ENCODE peak calls at places on chromosomes 1 and 21, in four cellular contexts. I is HL-60, U is HCT116, O is HepG2. V is an unnamed sample.

GRCh38 chr1:15764269-15764764 is 5.7 kb downstream of the FBLIM1 start:
- DNase-seq in O (no peak), I (no peak), U (no peak), V (no peak)

GRCh38 chr21:34962586-34963222 is 86.4 kb downstream of the RUNX1 start:
- DNase-seq in O (no peak), I (no peak), U (no peak), V (no peak)

GRCh38 chr1:99767996-99768524 is 1.6 kb upstream of the FRRS1 start:
- DNase-seq in U (no peak), O (no peak), I (no peak), V (no peak)

GRCh38 chr1:30242178-30242577 is 481.2 kb downstream of the MATN1 start:
- DNase-seq in I (no peak), O (no peak), U (no peak), V (no peak)

GRCh38 chr1:219650880-219651279 is 38.0 kb upstream of the ZC3H11B start:
- DNase-seq in U (no peak), O (no peak), I (no peak), V (no peak)

GRCh38 chr1:22527555-22528296 is 35.6 kb upstream of the EPHA8 start:
- DNase-seq in U (no peak), O (no peak), I (no peak), V (peak; percentile 57)

GRCh38 chr1:117682372-117682771 is 76.5 kb downstream of the TENT5C start:
- DNase-seq in O (no peak), I (no peak), U (no peak), V (no peak)

GRCh38 chr1:227131193-227131592 is 187.1 kb downstream of the CDC42BPA start:
- DNase-seq in U (peak; percentile 15), I (no peak), O (peak; percentile 30), V (peak; percentile 49)

GRCh38 chr1:38586993-38587646 is 272.5 kb downstream of the RRAGC start:
- DNase-seq in I (peak; percentile 38), O (peak; percentile 26), U (peak; percentile 24), V (peak; percentile 86)

GRCh38 chr1:208349679-208350330 is 105.6 kb upstream of the PLXNA2 start:
- DNase-seq in U (no peak), I (no peak), O (no peak), V (no peak)

GRCh38 chr1:1304331-1305299 is 3.1 kb downstream of the ACAP3 start:
- DNase-seq in O (peak; percentile 62), I (no peak), U (no peak), V (peak; percentile 65)

GRCh38 chr1:198042168-198042567 is 114.6 kb upstream of the NEK7 start:
- DNase-seq in O (no peak), U (no peak), I (no peak), V (no peak)

GRCh38 chr1:161838362-161838761 is 72.2 kb downstream of the ATF6 start:
- DNase-seq in O (no peak), I (no peak), U (no peak), V (no peak)

GRCh38 chr1:75615664-75616435 is 4.9 kb upstream of the SLC44A5 start:
- DNase-seq in O (no peak), I (no peak), U (no peak), V (peak; percentile 55)

GRCh38 chr1:195785830-195786229 is 822.4 kb downstream of the KCNT2 start:
- DNase-seq in U (no peak), O (no peak), I (no peak), V (no peak)

GRCh38 chr1:93346472-93346991 is 825 bp downstream of the DR1 start:
- DNase-seq in I (peak; percentile 25), O (peak; percentile 24), U (no peak), V (peak; percentile 36)

GRCh38 chr21:30336596-30336995 is 898 bp downstream of the KRTAP27-1 start:
- DNase-seq in O (no peak), U (no peak), I (no peak), V (no peak)

GRCh38 chr1:22201023-22201422 is 58.1 kb upstream of the WNT4 start:
- DNase-seq in I (no peak), U (no peak), O (no peak), V (no peak)

GRCh38 chr1:228059536-228060457 is 22.7 kb upstream of the ARF1 start:
- DNase-seq in U (peak; percentile 61), I (no peak), O (no peak), V (peak; percentile 98)

GRCh38 chr21:42264245-42265195 is 45.6 kb downstream of the ABCG1 start:
- DNase-seq in U (no peak), I (no peak), O (no peak), V (no peak)

GRCh38 chr1:50750021-50750619 is 209.9 kb downstream of the FAF1 start:
- DNase-seq in O (peak; percentile 6), I (no peak), U (peak; percentile 10), V (peak; percentile 38)

GRCh38 chr1:31665264-31665878 is 20.7 kb upstream of the PEF1 start:
- DNase-seq in U (no peak), I (no peak), O (no peak), V (no peak)

GRCh38 chr1:156923565-156924477 is 3.4 kb downstream of the LRRC71 start:
- DNase-seq in I (no peak), U (no peak), O (no peak), V (peak; percentile 57)

GRCh38 chr1:11550664-11551283 is 71.8 kb downstream of the DISP3 start:
- DNase-seq in O (peak; percentile 68), I (peak; percentile 39), U (peak; percentile 38), V (peak; percentile 97)

GRCh38 chr1:214840366-214840765 is 237.4 kb downstream of the CENPF start:
- DNase-seq in O (no peak), U (no peak), I (no peak), V (no peak)

GRCh38 chr1:214842856-214843255 is 239.7 kb upstream of the KCNK2 start:
- DNase-seq in O (no peak), I (no peak), U (no peak), V (no peak)

GRCh38 chr1:214844319-214844718 is 238.2 kb upstream of the KCNK2 start:
- DNase-seq in U (no peak), I (no peak), O (no peak), V (no peak)

GRCh38 chr1:214846276-214846675 is 236.3 kb upstream of the KCNK2 start:
- DNase-seq in U (no peak), O (no peak), I (no peak), V (no peak)

GRCh38 chr1:214843281-214843680 is 239.3 kb upstream of the KCNK2 start:
- DNase-seq in U (no peak), I (no peak), O (no peak), V (no peak)
- TF ChIP-seq REST in U (no peak), I (no peak), O (no peak), V (no peak)

GRCh38 chr1:83931658-83932253 is 67.2 kb downstream of the TTLL7 start:
- DNase-seq in I (peak; percentile 20), O (peak; percentile 35), U (peak; percentile 39), V (peak; percentile 81)
- TF ChIP-seq POLR2AphosphoS5 in I (no peak), O (no peak), U (no peak), V (no peak)

GRCh38 chr1:243255791-243256512 is at the start of gene SDCCAG8:
- DNase-seq in O (peak; percentile 99), I (peak; percentile 99), U (peak; percentile 99), V (peak; percentile 99)

GRCh38 chr1:243254927-243255790 is at the start of gene CEP170:
- DNase-seq in O (peak; percentile 99), I (peak; percentile 90), U (peak; percentile 92), V (peak; percentile 99)

GRCh38 chr1:243253927-243254232 is 1.2 kb downstream of the CEP170 start:
- DNase-seq in U (no peak), O (peak; percentile 12), I (peak; percentile 15), V (no peak)

GRCh38 chr1:243253211-243253926 is 1.7 kb downstream of the CEP170 start:
- DNase-seq in U (no peak), O (peak; percentile 7), I (no peak), V (no peak)

GRCh38 chr1:243254233-243254926 is 701 bp downstream of the CEP170 start:
- DNase-seq in O (peak; percentile 34), I (peak; percentile 81), U (no peak), V (peak; percentile 81)
- TF ChIP-seq REST in O (no peak), I (peak; percentile 25), U (no peak), V (no peak)

DNA sequence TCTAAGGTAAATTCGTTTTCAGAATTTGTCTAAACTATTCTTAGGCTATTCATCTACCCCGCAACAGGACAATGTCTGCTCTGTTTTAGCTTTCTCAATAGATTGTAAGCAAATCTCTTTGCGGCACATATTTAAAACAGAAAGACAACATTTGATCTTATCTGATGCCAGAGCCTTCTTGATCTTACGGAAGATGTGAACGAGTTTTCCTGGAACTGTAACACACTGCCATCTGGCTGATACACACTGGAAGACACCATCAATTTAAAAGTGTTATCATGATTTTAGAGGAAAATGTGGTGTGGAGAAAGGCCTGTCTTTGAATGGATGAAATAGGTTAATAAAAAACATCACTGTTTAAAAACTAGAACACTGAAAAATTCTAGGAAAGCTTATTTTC is 36.1 kb downstream of the COA6 start:
- DNase-seq in U (no peak), I (no peak), O (no peak), V (no peak)
- TF ChIP-seq POLR2AphosphoS5 in U (no peak), I (no peak), O (no peak), V (no peak)

DNA sequence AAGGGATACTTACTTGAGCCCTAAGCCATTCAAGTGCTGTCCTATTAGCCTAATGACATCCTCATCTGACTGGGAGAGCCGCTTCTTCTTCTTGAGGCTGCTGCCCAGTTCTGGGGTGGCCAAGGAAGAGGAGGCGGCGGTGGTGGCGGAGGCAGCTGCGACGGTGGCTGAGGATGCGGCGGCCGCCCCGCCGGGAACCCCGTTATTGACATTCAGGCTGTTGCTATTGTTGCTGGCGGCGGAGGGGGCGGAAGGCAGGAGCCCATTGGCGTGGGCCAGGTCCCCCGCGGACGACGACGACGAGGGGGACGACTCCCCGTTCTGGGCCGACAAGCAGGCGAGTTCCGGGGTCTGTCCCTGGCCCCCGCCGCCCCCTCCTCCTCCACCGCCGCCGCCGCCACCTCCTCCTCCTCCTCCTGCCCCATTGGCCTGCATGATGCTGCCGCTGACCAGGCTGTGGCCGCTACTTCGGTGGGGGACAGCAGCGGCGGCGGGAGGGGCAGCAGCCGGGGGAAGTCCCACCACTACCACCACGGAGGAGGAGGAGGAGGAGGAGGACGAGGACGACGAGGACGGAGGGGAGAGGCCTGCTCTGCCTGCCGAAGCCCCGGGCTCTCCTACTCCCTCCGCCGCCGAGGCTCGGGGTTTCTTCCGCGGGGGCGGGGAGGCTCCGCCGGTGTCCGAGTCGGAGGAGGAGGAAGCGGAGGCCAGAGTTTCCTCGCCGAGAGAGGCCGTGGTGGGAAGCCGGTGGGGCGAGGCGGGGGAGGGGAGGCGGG is 738 bp downstream of the WDR26 start:
- DNase-seq in U (no peak), O (no peak), I (peak; percentile 20), V (peak; percentile 51)
- TF ChIP-seq REST in U (no peak), O (no peak), I (no peak), V (no peak)

GRCh38 chr1:59138402-59138801 is 158.5 kb upstream of the FGGY start:
- DNase-seq in I (peak; percentile 45), U (no peak), O (no peak), V (no peak)
- TF ChIP-seq POLR2AphosphoS5 in I (no peak), U (no peak), O (no peak), V (no peak)

DNA sequence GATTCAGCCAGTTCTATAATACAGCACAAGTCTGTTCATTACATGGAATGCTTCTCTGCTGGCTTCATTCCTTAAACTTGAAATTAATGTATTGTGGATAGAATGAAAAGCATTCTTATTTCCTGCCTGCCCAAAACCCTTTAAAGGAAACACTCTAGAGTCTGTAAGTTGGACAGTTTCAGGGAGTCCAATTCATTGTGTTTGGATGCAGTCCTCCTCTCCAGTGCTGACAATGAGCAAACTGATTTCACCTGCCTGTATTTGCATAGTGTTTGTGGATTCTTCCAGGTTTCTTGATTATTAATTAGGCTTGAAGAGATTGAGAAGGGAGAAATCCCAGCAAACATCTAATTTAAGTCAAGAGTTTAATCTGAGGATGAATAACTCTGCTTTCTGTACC is 61.1 kb downstream of the CACHD1 start:
- DNase-seq in U (no peak), O (no peak), I (no peak), V (no peak)
- TF ChIP-seq REST in U (no peak), O (no peak), I (no peak), V (no peak)

V was measured in GM23338.